ENCODE peak calls at places on chromosome 5, in four cellular contexts. M, R, I and X are unnamed samples.

GRCh38 chr5:137808503-137809135 is 54.5 kb upstream of the HNRNPA0 start:
- DNase-seq in I (no peak), R (no peak), M (no peak), X (peak; percentile 16)

GRCh38 chr5:147567917-147568598 is 58.2 kb upstream of the DPYSL3 start:
- DNase-seq in R (no peak), M (peak; percentile 53), I (peak; percentile 77), X (peak; percentile 78)

GRCh38 chr5:107929080-107929479 is 258.3 kb upstream of the EFNA5 start:
- DNase-seq in R (no peak), M (no peak), I (no peak), X (no peak)

GRCh38 chr5:148979104-148979723 is 83.6 kb downstream of the SH3TC2 start:
- DNase-seq in R (no peak), M (no peak), I (no peak), X (no peak)

GRCh38 chr5:175652741-175653663 is 4.9 kb upstream of the HRH2 start:
- DNase-seq in R (no peak), I (no peak), M (no peak), X (peak; percentile 5)

GRCh38 chr5:158978061-158978745 is 121.5 kb downstream of the EBF1 start:
- DNase-seq in I (peak; percentile 85), R (no peak), M (peak; percentile 73), X (peak; percentile 66)

GRCh38 chr5:167696558-167697314 is 594.7 kb upstream of the WWC1 start:
- DNase-seq in M (no peak), I (no peak), R (no peak), X (no peak)

GRCh38 chr5:65141487-65141886 is 340.2 kb downstream of the ADAMTS6 start:
- DNase-seq in M (peak; percentile 21), I (no peak), R (no peak), X (no peak)

GRCh38 chr5:36657563-36657995 is 51.2 kb downstream of the SLC1A3 start:
- DNase-seq in R (peak; percentile 33), M (peak; percentile 100), I (peak; percentile 100), X (peak; percentile 99)

GRCh38 chr5:175517824-175518450 is 39.6 kb downstream of the SFXN1 start:
- DNase-seq in R (no peak), I (peak; percentile 82), M (peak; percentile 49), X (peak; percentile 92)

DNA sequence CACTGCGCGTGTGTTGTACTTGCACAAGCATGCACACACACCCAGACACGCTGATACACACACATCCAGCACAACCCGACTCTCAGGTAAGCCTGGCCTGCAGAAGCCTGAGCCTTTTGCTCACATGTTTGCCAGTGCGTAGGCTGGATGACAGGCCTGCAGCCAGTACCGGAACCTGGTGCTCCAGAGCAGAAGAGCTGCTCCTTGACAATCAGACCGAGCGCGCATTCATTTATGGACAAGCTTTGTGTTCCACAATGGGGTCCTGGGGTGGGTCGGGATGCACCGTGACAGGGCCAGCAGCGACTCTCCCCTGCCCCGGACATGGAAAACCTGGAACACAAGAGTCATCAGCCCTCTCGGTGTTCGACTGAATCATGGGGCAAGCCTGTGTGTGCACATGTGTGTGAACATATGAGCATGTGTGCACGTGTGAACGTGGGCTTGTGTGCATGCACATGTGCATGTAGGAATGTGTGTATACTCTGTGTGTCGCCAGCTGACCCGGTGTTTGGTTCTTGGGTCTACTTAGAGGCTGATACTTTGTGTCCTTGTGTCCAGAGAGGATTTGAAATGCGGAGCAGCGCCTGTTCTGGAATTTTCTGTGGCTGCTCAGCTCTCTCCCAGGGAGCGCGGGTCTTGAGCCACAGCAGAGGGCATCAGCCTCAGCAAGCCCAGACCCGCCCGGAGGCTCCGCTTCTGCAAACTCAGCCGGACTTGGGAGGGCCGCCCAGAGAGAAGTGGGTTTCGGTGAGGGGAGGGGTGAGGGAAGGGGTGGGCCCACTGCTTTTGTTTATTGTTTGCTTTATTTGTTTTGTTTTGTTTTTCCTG is 32.2 kb downstream of the IRX4 start:
- DNase-seq in R (no peak), I (no peak), M (no peak), X (no peak)
- H3K4me3 ChIP-seq in R (no peak overlapping the region), I (no peak overlapping the region), M (no peak overlapping the region), X (no peak overlapping the region)

DNA sequence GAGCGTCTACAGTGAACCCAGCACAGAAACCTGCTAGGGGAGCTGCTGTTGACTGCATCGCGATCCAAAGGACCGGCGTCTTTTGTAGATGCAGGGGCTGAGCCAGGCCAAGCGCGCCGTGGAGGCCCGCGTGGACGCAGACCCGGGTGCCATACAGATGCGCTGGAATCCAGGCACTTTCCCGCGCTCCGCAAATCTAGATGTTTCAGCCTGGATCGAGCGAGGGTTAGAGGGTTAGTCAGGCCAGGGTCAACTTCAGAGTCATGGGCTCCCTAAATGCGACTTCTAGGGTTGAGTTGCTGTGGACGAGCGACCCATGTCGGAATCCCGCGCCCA is 941 bp upstream of the TCF7 start:
- DNase-seq in M (no peak), R (no peak), I (no peak), X (no peak)
- H3K4me3 ChIP-seq in M (no peak overlapping the region), R (peak overlapping the region; percentile 52), I (no peak overlapping the region), X (no peak overlapping the region)

GRCh38 chr5:51382759-51383493 is at the start of gene ISL1:
- DNase-seq in R (peak; percentile 84), M (peak; percentile 74), I (peak; percentile 86), X (peak; percentile 42)

GRCh38 chr5:51383494-51384081 is 340 bp downstream of the ISL1 start:
- DNase-seq in M (no peak), R (no peak), I (peak; percentile 39), X (no peak)

GRCh38 chr5:51384281-51384840 is 1.1 kb downstream of the ISL1 start:
- DNase-seq in I (peak; percentile 40), R (no peak), M (no peak), X (no peak)

GRCh38 chr5:51386916-51387853 is 3.9 kb downstream of the ISL1 start:
- DNase-seq in R (no peak), M (no peak), I (peak; percentile 26), X (no peak)

GRCh38 chr5:51385214-51385613 is 2.0 kb downstream of the ISL1 start:
- DNase-seq in R (no peak), M (no peak), I (peak; percentile 15), X (no peak)
- H3K4me3 ChIP-seq in R (no peak overlapping the region), M (no peak overlapping the region), I (peak overlapping the region; percentile 67), X (no peak overlapping the region)

DNA sequence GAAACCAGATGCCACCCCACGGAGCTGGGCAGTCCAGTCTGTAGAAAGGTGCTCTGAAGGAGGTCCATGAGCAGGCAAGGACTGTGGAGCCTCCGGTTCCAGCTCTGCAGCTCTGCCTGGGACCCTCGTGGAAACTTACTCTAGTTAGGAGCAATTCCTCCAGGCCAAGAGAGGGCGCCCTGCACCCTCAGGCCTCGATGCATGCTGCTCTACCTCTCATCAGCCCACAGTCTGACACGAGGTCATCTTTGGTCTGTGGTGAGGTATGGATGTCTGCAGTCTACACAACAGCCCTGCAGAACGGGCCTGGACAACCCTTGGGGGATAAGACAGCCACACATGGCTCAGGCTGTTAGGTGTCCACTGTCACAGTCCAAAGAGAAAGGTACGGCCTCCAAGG is 50.6 kb upstream of the UBTD2 start:
- DNase-seq in I (no peak), M (no peak), R (no peak), X (no peak)
- H3K4me3 ChIP-seq in I (no peak overlapping the region), M (no peak overlapping the region), R (no peak overlapping the region), X (no peak overlapping the region)

DNA sequence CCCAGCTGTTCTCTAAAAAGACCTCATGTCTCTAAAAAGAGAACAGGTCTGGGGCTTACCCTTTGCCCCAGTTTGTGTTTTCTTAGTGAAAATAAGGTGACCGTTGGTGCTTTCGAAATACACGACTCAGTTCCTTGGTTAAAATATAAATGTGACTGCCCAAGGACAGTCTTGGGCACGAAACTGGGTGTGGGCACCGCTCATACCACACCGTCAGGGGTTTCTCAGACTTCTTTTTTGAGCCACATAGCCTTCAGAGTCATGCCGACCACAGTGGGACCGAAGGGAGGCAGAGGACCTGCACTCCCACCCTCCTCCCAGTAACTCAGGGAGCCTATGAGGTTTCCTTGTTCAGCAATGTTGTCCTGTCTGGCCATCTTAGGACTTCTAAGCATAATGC is 6.5 kb downstream of the SNX18 start:
- DNase-seq in R (no peak), M (no peak), I (no peak), X (no peak)
- H3K4me3 ChIP-seq in R (no peak overlapping the region), M (no peak overlapping the region), I (peak overlapping the region; percentile 19), X (peak overlapping the region; percentile 14)